ENCODE peak calls at places on chromosome 7, in four cellular contexts. One of them, this sample, is unnamed.
A peak's percentile ranks its signal among the peaks of the same experiment; 100 is the strongest.

GRCh38 chr7:158924956-158925355 is 68.6 kb downstream of the DYNC2I1 start:
- DNase-seq in kidney epithelial cell: no peak
- DNase-seq in cardiac muscle cell: peak; percentile 4
- DNase-seq in ovary: no peak
- DNase-seq in this sample: no peak

GRCh38 chr7:1922870-1923236 is 252.8 kb downstream of the ELFN1 start:
- DNase-seq in ovary: no peak
- DNase-seq in cardiac muscle cell: no peak
- DNase-seq in kidney epithelial cell: no peak
- DNase-seq in this sample: no peak

GRCh38 chr7:54711900-54712595 is 47.0 kb downstream of the SEC61G start:
- DNase-seq in kidney epithelial cell: no peak
- DNase-seq in cardiac muscle cell: no peak
- DNase-seq in ovary: no peak
- DNase-seq in this sample: no peak

GRCh38 chr7:82572195-82572880 is 128.8 kb upstream of the CACNA2D1 start:
- DNase-seq in ovary: peak; percentile 86
- DNase-seq in cardiac muscle cell: peak; percentile 94
- DNase-seq in kidney epithelial cell: peak; percentile 37
- DNase-seq in this sample: peak; percentile 86

GRCh38 chr7:123360631-123361030 is 160.9 kb upstream of the SLC13A1 start:
- DNase-seq in kidney epithelial cell: no peak
- DNase-seq in cardiac muscle cell: no peak
- DNase-seq in ovary: no peak
- DNase-seq in this sample: no peak

GRCh38 chr7:159005618-159006017 is 139.0 kb downstream of the VIPR2 start:
- DNase-seq in ovary: no peak
- DNase-seq in cardiac muscle cell: no peak
- DNase-seq in kidney epithelial cell: no peak
- DNase-seq in this sample: no peak

GRCh38 chr7:28840515-28841125 is 117.5 kb downstream of the TRIL start:
- DNase-seq in kidney epithelial cell: no peak
- DNase-seq in ovary: no peak
- DNase-seq in cardiac muscle cell: peak; percentile 21
- DNase-seq in this sample: no peak

GRCh38 chr7:31729195-31729804 is 42.3 kb downstream of the PPP1R17 start:
- DNase-seq in cardiac muscle cell: no peak
- DNase-seq in ovary: no peak
- DNase-seq in kidney epithelial cell: no peak
- DNase-seq in this sample: no peak

GRCh38 chr7:80783688-80784327 is 135.0 kb downstream of the SEMA3C start:
- DNase-seq in ovary: no peak
- DNase-seq in cardiac muscle cell: no peak
- DNase-seq in kidney epithelial cell: no peak
- DNase-seq in this sample: no peak

GRCh38 chr7:32250494-32251260 is 180.5 kb upstream of the PDE1C start:
- DNase-seq in ovary: no peak
- DNase-seq in cardiac muscle cell: no peak
- DNase-seq in kidney epithelial cell: no peak
- DNase-seq in this sample: no peak

GRCh38 chr7:7595451-7595850 is 28.8 kb downstream of the MIOS start:
- DNase-seq in cardiac muscle cell: peak; percentile 41
- DNase-seq in kidney epithelial cell: no peak
- DNase-seq in ovary: no peak
- DNase-seq in this sample: no peak

GRCh38 chr7:133082390-133082766 is 488 bp upstream of the CHCHD3 start:
- DNase-seq in kidney epithelial cell: no peak
- DNase-seq in cardiac muscle cell: no peak
- DNase-seq in ovary: no peak
- DNase-seq in this sample: no peak

GRCh38 chr7:22043367-22043766 is 97.7 kb upstream of the CDCA7L start:
- DNase-seq in kidney epithelial cell: no peak
- DNase-seq in ovary: no peak
- DNase-seq in cardiac muscle cell: no peak
- DNase-seq in this sample: no peak

GRCh38 chr7:114112806-114113205 is 194.0 kb upstream of the PPP1R3A start:
- DNase-seq in cardiac muscle cell: no peak
- DNase-seq in kidney epithelial cell: no peak
- DNase-seq in ovary: no peak
- DNase-seq in this sample: no peak

GRCh38 chr7:50806143-50806542 is 23.4 kb upstream of the GRB10 start:
- DNase-seq in ovary: no peak
- DNase-seq in kidney epithelial cell: no peak
- DNase-seq in cardiac muscle cell: no peak
- DNase-seq in this sample: no peak

GRCh38 chr7:77413128-77413527 is 3.0 kb downstream of the GSAP start:
- DNase-seq in cardiac muscle cell: no peak
- DNase-seq in ovary: no peak
- DNase-seq in kidney epithelial cell: no peak
- DNase-seq in this sample: no peak

GRCh38 chr7:80681272-80681885 is 42.9 kb downstream of the CD36 start:
- DNase-seq in kidney epithelial cell: no peak
- DNase-seq in cardiac muscle cell: peak; percentile 53
- DNase-seq in ovary: no peak
- DNase-seq in this sample: no peak

DNA sequence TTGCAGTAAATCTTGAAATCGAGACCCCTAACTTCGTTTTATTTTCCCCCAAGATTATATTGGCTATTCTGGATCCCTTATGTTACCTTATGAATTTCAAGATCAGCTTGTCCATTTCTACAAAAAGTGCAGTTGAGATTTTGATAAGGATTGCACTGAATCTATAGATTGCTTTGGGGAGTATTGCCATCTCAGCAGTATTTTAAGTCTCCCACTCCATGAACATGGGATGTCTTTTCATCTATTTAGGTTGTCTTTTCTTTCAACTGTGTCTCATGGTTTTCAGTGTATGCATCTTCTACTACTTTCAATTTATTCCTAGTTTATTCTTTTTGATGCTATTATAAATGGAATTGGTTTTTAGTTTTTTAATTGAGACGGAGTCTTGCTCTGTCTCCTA is 89.6 kb downstream of the EZH2 start:
- DNase-seq in kidney epithelial cell: no peak
- DNase-seq in cardiac muscle cell: no peak
- DNase-seq in ovary: no peak
- DNase-seq in this sample: no peak
- H3K36me3 ChIP-seq in kidney epithelial cell: peaks cover 1% of the 10 kb centered on the region
- H3K36me3 ChIP-seq in cardiac muscle cell: peaks cover 63% of the 10 kb centered on the region
- H3K36me3 ChIP-seq in ovary: no peaks in the 10 kb centered on the region
- H3K36me3 ChIP-seq in this sample: peaks cover 35% of the 10 kb centered on the region

DNA sequence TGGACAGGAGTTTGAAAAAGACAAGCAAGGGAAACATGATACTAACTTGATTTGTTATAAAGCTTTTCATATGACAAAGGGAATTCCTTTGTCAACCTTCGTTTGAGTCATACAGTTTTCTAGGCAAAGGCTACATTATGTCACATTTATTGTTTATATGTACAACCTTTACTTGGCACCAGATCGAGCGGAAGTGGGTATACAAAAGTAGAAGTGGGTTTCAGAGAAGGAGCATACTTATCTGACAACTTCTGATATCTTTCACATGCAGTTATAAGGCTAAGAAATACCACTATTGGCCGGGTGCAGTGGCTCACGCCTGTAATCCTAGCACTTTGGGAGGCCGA is 11.0 kb downstream of the STMP1 start:
- DNase-seq in cardiac muscle cell: peak; percentile 61
- DNase-seq in ovary: no peak
- DNase-seq in kidney epithelial cell: no peak
- DNase-seq in this sample: no peak
- H3K4me3 ChIP-seq in cardiac muscle cell: no peak overlapping the region
- H3K4me3 ChIP-seq in ovary: no peak overlapping the region
- H3K4me3 ChIP-seq in kidney epithelial cell: no peak overlapping the region
- H3K4me3 ChIP-seq in this sample: no peak overlapping the region

GRCh38 chr7:44221231-44221791 is 20.5 kb downstream of the YKT6 start:
- DNase-seq in cardiac muscle cell: peak; percentile 17
- DNase-seq in ovary: no peak
- DNase-seq in kidney epithelial cell: no peak
- DNase-seq in this sample: no peak
- TF ChIP-seq CTCF in cardiac muscle cell: no peak
- TF ChIP-seq CTCF in ovary: no peak
- TF ChIP-seq CTCF in kidney epithelial cell: peak; percentile 42
- TF ChIP-seq CTCF in this sample: no peak

GRCh38 chr7:91973632-91974031 is 33.0 kb downstream of the AKAP9 start:
- DNase-seq in cardiac muscle cell: no peak
- DNase-seq in kidney epithelial cell: no peak
- DNase-seq in ovary: no peak
- DNase-seq in this sample: no peak
- H3K36me3 ChIP-seq in cardiac muscle cell: peaks cover 2% of the 10 kb centered on the region
- H3K36me3 ChIP-seq in kidney epithelial cell: no peaks in the 10 kb centered on the region
- H3K36me3 ChIP-seq in ovary: no peaks in the 10 kb centered on the region
- H3K36me3 ChIP-seq in this sample: peaks cover 4% of the 10 kb centered on the region

DNA sequence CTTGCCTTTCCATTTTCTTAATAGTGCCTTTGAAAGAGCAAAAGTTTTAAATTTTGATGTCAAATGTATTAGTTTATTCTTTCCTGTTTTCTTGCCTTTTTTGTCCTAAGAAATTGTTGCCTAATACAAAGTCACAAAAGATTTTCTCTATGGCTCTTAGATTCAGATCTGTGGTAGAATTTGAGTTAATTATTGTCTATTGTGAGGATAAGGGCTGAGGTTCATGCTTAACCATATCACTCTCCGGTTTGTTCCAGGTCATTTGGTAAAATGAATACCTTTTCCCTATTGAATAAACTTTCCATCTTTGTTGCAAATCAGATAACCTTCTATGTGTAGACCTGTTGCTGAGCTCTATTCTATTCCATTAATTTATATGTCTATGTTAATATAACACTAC is 96.0 kb downstream of the NOD1 start:
- DNase-seq in cardiac muscle cell: no peak
- DNase-seq in kidney epithelial cell: no peak
- DNase-seq in ovary: no peak
- DNase-seq in this sample: no peak
- H3K4me3 ChIP-seq in cardiac muscle cell: no peak overlapping the region
- H3K4me3 ChIP-seq in kidney epithelial cell: no peak overlapping the region
- H3K4me3 ChIP-seq in ovary: no peak overlapping the region
- H3K4me3 ChIP-seq in this sample: no peak overlapping the region

GRCh38 chr7:137539111-137539715 is 195.7 kb upstream of the PTN start:
- DNase-seq in kidney epithelial cell: peak; percentile 52
- DNase-seq in cardiac muscle cell: peak; percentile 68
- DNase-seq in ovary: no peak
- DNase-seq in this sample: no peak
- TF ChIP-seq CTCF in kidney epithelial cell: no peak
- TF ChIP-seq CTCF in cardiac muscle cell: no peak
- TF ChIP-seq CTCF in ovary: no peak
- TF ChIP-seq CTCF in this sample: no peak

This sample was measured in lung.